ENCODE peak calls at places on chromosomes 4 and X, in eight cellular contexts. Z is GM10248; X is activated T-helper 1 cell treated with anti-CD3 and anti-CD28 coated beads, Interleukin-2, amount 50 U/mL, for 16 hours; J is stimulated activated CD4-positive, alpha-beta T cell treated with anti-CD3 and anti-CD28 coated beads, Interleukin-15, amount 100 ng/mL, for 24 hours; T is activated CD8-positive, alpha-beta T cell treated with anti-CD3 and anti-CD28 coated beads, Interleukin-2, amount 10 ng/mL, durations not matched to agents 7 days and 5 days; S is activated naive CD8-positive, alpha-beta T cell treated with anti-CD3 and anti-CD28 coated beads, Interleukin-2, amount 50 U/mL, for 24 hours; D is transverse colon; P is fibroblast of lung. R is an unnamed sample.

GRCh38 chrX:132063862-132064261 is 40.8 kb downstream of the STK26 start:
- DNase-seq in X (no peak), Z (no peak), D (no peak), J (no peak), P (no peak), T (no peak), S (no peak), R (no peak)

GRCh38 chr4:99875073-99875472 is 19.2 kb downstream of the LAMTOR3 start:
- DNase-seq in J (no peak), Z (no peak), X (no peak), S (no peak), P (no peak), D (no peak), T (no peak), R (no peak)

GRCh38 chr4:145011636-145012035 is 86.4 kb downstream of the ANAPC10 start:
- DNase-seq in X (no peak), J (no peak), T (no peak), Z (no peak), S (no peak), D (no peak), P (no peak), R (no peak)

GRCh38 chrX:140099221-140099620 is 133.9 kb upstream of the CXorf66 start:
- DNase-seq in X (no peak), Z (no peak), T (no peak), P (no peak), J (no peak), S (no peak), D (no peak), R (no peak)

GRCh38 chr4:3293410-3294391 is 880 bp downstream of the RGS12 start:
- DNase-seq in X (no peak), D (no peak), T (peak), S (no peak), P (no peak), Z (no peak), J (no peak), R (no peak)

GRCh38 chrX:106903291-106903820 is at the start of gene RIPPLY1:
- DNase-seq in S (no peak), Z (no peak), D (no peak), P (no peak), J (no peak), X (no peak), T (no peak), R (no peak)

GRCh38 chr4:12041828-12042227 is 613.1 kb upstream of the HS3ST1 start:
- DNase-seq in P (no peak), D (no peak), X (no peak), J (no peak), S (no peak), T (no peak), Z (no peak), R (peak)

GRCh38 chr4:173001571-173001970 is 167.0 kb upstream of the GALNT7 start:
- DNase-seq in P (peak), D (no peak), J (no peak), S (no peak), X (no peak), Z (no peak), T (no peak), R (no peak)

GRCh38 chrX:129634541-129634940 is 20.2 kb downstream of the APLN start:
- DNase-seq in P (no peak), Z (no peak), J (no peak), D (no peak), T (no peak), X (no peak), S (no peak), R (no peak)